ENCODE peak calls at places on chromosomes 11 and 22, in eight cellular contexts. I, S, F, D, R, W, Q and P are unnamed samples.

GRCh38 chr11:131653244-131653643 is 282.8 kb downstream of the NTM start:
- DNase-seq in F (no peak), D (no peak), Q (no peak), W (no peak), S (no peak), R (no peak), I (no peak), P (no peak)

GRCh38 chr11:9138612-9139579 is 47.5 kb upstream of the SCUBE2 start:
- DNase-seq in S (no peak), F (no peak), D (peak), W (peak), Q (peak), R (peak), I (peak), P (no peak)

GRCh38 chr22:46587492-46588278 is 32.5 kb upstream of the GRAMD4 start:
- DNase-seq in I (no peak), D (no peak), Q (no peak), S (no peak), R (no peak), W (no peak), F (peak), P (no peak)

GRCh38 chr11:98772799-98773198 is 247.9 kb upstream of the CNTN5 start:
- DNase-seq in R (no peak), I (no peak), F (no peak), D (no peak), S (peak), W (no peak), Q (peak), P (no peak)

GRCh38 chr22:35619336-35620094 is 2.4 kb upstream of the MB start:
- DNase-seq in F (peak), S (no peak), I (no peak), W (no peak), Q (no peak), D (no peak), R (no peak), P (no peak)

GRCh38 chr11:11577246-11577855 is 44.5 kb downstream of the GALNT18 start:
- DNase-seq in D (no peak), W (no peak), Q (no peak), R (no peak), F (no peak), S (no peak), I (no peak), P (no peak)

GRCh38 chr22:36948273-36949055 is 35.0 kb downstream of the CSF2RB start:
- DNase-seq in I (no peak), W (no peak), Q (no peak), S (no peak), F (no peak), R (no peak), D (no peak), P (no peak)

GRCh38 chr22:22201185-22201924 is 43.2 kb upstream of the VPREB1 start:
- DNase-seq in R (peak), I (peak), D (no peak), S (no peak), Q (peak), F (no peak), W (no peak), P (no peak)

GRCh38 chr11:59560290-59560701 is 49.0 kb downstream of the OR4D9 start:
- DNase-seq in Q (peak), D (no peak), F (no peak), I (peak), S (peak), R (peak), W (no peak), P (no peak)